ENCODE peak calls at places on chromosome 5, in seven cellular contexts. L, J, H, Q, M, F and D are unnamed samples.

GRCh38 chr5:124342027-124342471 is 404.4 kb downstream of the ZNF608 start:
- DNase-seq in L (no peak), J (peak), H (peak), Q (no peak), M (no peak), F (peak), D (no peak)

GRCh38 chr5:150122158-150122510 is 33.5 kb downstream of the PDGFRB start:
- DNase-seq in L (no peak), J (no peak), H (peak), Q (no peak), M (peak), F (no peak), D (no peak)

GRCh38 chr5:172575816-172576215 is 65.2 kb upstream of the NEURL1B start:
- DNase-seq in L (no peak), J (no peak), H (no peak), Q (no peak), M (no peak), F (no peak), D (no peak)

GRCh38 chr5:140109050-140109817 is 4.7 kb upstream of the PURA start:
- DNase-seq in L (no peak), J (peak), H (no peak), Q (no peak), M (peak), F (no peak), D (no peak)

GRCh38 chr5:135269224-135269623 is 129.8 kb downstream of the MACROH2A1 start:
- DNase-seq in L (no peak), J (no peak), H (no peak), Q (no peak), M (no peak), F (no peak), D (no peak)

GRCh38 chr5:124876983-124877382 is 130.5 kb upstream of the ZNF608 start:
- DNase-seq in L (no peak), J (no peak), H (no peak), Q (no peak), M (no peak), F (no peak), D (no peak)

GRCh38 chr5:106121972-106122605 is 1548.6 kb downstream of the EFNA5 start:
- DNase-seq in L (no peak), J (peak), H (no peak), Q (no peak), M (peak), F (peak), D (no peak)

GRCh38 chr5:180071418-180072255 is at the start of gene RNF130:
- DNase-seq in L (peak), J (peak), H (peak), Q (peak), M (peak), F (peak), D (peak)

GRCh38 chr5:69213513-69214215 is 21.0 kb upstream of the CDK7 start:
- DNase-seq in L (no peak), J (no peak), H (no peak), Q (no peak), M (no peak), F (peak), D (no peak)

GRCh38 chr5:25448190-25448621 is 803.4 kb upstream of the CDH10 start:
- DNase-seq in L (no peak), J (no peak), H (no peak), Q (no peak), M (peak), F (no peak), D (no peak)

GRCh38 chr5:132024789-132025402 is 13.4 kb upstream of the ACSL6 start:
- DNase-seq in L (no peak), J (no peak), H (peak), Q (no peak), M (peak), F (no peak), D (no peak)

GRCh38 chr5:572398-573019 is 39.6 kb upstream of the CEP72 start:
- DNase-seq in L (peak), J (peak), H (no peak), Q (no peak), M (no peak), F (no peak), D (no peak)

GRCh38 chr5:42870882-42871418 is 59.3 kb upstream of the SELENOP start:
- DNase-seq in L (no peak), J (no peak), H (no peak), Q (no peak), M (no peak), F (peak), D (no peak)

GRCh38 chr5:177089825-177090641 is 3.3 kb downstream of the FGFR4 start:
- DNase-seq in L (no peak), J (no peak), H (no peak), Q (no peak), M (no peak), F (peak), D (no peak)

GRCh38 chr5:83844320-83845068 is 123.8 kb upstream of the HAPLN1 start:
- DNase-seq in L (peak), J (no peak), H (peak), Q (no peak), M (no peak), F (peak), D (no peak)

GRCh38 chr5:111278824-111279504 is 54.8 kb downstream of the CAMK4 start:
- DNase-seq in L (peak), J (peak), H (peak), Q (peak), M (peak), F (peak), D (peak)

GRCh38 chr5:54985301-54986268 is at the start of gene ESM1:
- DNase-seq in L (peak), J (peak), H (peak), Q (no peak), M (no peak), F (peak), D (no peak)
- H3K4me3 ChIP-seq in L (peak), J (no peak), H (no peak), Q (no peak), M (no peak), F (peak), D (peak)

DNA sequence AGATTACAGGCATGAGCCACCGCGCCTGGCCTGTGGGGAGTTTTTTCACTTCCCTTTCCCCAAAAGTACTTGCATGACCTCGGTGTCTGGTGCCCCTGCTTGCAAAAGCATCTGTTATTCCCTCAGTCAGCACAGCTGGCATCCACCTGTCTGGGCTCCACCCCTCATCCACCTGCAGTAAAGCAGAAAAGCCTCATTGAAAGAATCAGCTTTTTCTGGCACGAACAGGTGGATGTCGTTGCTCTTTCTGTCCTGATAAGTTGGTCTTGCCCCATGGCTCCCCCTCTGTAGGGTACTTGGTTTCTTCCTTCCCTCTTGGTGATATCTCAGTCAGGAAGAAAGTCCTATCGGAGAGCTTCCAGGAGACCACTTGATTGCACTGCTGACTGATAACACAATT is 37.4 kb downstream of the WWC1 start:
- DNase-seq in L (no peak), J (peak), H (no peak), Q (no peak), M (peak), F (peak), D (no peak)
- H3K4me3 ChIP-seq in L (no peak), J (no peak), H (no peak), Q (no peak), M (no peak), F (no peak), D (no peak)

GRCh38 chr5:56052735-56053134 is 58.0 kb upstream of the IL6ST start:
- DNase-seq in L (no peak), J (no peak), H (no peak), Q (no peak), M (no peak), F (no peak), D (no peak)

GRCh38 chr5:56053363-56053762 is 58.6 kb upstream of the IL6ST start:
- DNase-seq in L (no peak), J (no peak), H (no peak), Q (no peak), M (no peak), F (no peak), D (no peak)

GRCh38 chr5:56047448-56047847 is 52.7 kb upstream of the IL6ST start:
- DNase-seq in L (no peak), J (no peak), H (no peak), Q (no peak), M (no peak), F (no peak), D (no peak)

GRCh38 chr5:56048124-56048523 is 53.4 kb upstream of the IL6ST start:
- DNase-seq in L (no peak), J (no peak), H (no peak), Q (no peak), M (no peak), F (no peak), D (no peak)

GRCh38 chr5:56050566-56051292 is 56.0 kb upstream of the IL6ST start:
- DNase-seq in L (no peak), J (no peak), H (no peak), Q (peak), M (no peak), F (no peak), D (no peak)
- H3K4me3 ChIP-seq in L (no peak), J (no peak), H (no peak), Q (no peak), M (no peak), F (no peak), D (peak)

DNA sequence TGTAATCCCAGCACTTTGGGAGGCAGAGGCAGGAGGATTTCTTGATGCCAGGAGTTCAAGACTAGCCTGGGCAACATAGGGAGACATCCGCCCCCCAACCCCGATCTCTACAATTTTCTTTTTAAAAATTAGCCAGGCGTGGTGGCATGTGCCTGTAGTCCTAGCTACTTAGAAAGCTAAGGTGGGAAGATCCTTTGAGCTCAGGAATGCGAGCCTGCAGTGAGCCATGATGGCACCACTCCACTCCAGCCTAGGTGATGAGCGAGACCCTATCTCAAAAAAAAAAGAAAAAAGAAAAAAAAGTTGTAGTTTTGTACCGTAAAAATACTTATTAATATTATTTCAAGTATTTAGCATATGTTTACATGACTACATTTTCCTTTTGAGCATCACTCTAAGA is 29.3 kb downstream of the TSSK1B start:
- DNase-seq in L (no peak), J (no peak), H (no peak), Q (no peak), M (no peak), F (no peak), D (no peak)
- H3K4me3 ChIP-seq in L (no peak), J (no peak), H (no peak), Q (no peak), M (no peak), F (no peak), D (no peak)

GRCh38 chr5:54882841-54883240 is 102.6 kb downstream of the ESM1 start:
- DNase-seq in L (no peak), J (peak), H (no peak), Q (no peak), M (no peak), F (no peak), D (no peak)

GRCh38 chr5:54885636-54886035 is 99.8 kb downstream of the ESM1 start:
- DNase-seq in L (no peak), J (no peak), H (no peak), Q (no peak), M (no peak), F (no peak), D (no peak)

GRCh38 chr5:54883374-54884194 is 101.8 kb downstream of the ESM1 start:
- DNase-seq in L (no peak), J (peak), H (peak), Q (no peak), M (peak), F (peak), D (no peak)

GRCh38 chr5:54882101-54882500 is 103.3 kb downstream of the ESM1 start:
- DNase-seq in L (no peak), J (no peak), H (no peak), Q (no peak), M (no peak), F (no peak), D (no peak)

GRCh38 chr5:54884195-54884536 is 101.2 kb downstream of the ESM1 start:
- DNase-seq in L (no peak), J (no peak), H (no peak), Q (no peak), M (no peak), F (no peak), D (no peak)
- H3K4me3 ChIP-seq in L (no peak), J (no peak), H (no peak), Q (no peak), M (peak), F (peak), D (no peak)